ENCODE peak calls at places on chromosomes 5 and 9, in ten cellular contexts. One of them, this sample, is unnamed.

GRCh38 chr9:132046456-132046855 is 33.2 kb downstream of the MED27 start:
- DNase-seq in CD8-positive, alpha-beta T cell: no peak
- DNase-seq in IMR-90: peak; percentile 31
- DNase-seq in CD8-positive, alpha-beta memory T cell: no peak
- DNase-seq in GM23248: peak; percentile 26
- DNase-seq in mammary epithelial cell: no peak
- DNase-seq in activated T-helper 1 cell treated with Interleukin-2 at 50 U/mL for 16 hours: no peak
- DNase-seq in substantia nigra: no peak
- DNase-seq in EL: peak; percentile 42
- DNase-seq in HepG2: no peak
- DNase-seq in this sample: no peak

GRCh38 chr5:58060971-58061370 is 398.9 kb downstream of the PLK2 start:
- DNase-seq in HepG2: no peak
- DNase-seq in IMR-90: peak; percentile 78
- DNase-seq in CD8-positive, alpha-beta memory T cell: no peak
- DNase-seq in substantia nigra: no peak
- DNase-seq in EL: peak; percentile 48
- DNase-seq in mammary epithelial cell: no peak
- DNase-seq in activated T-helper 1 cell treated with Interleukin-2 at 50 U/mL for 16 hours: no peak
- DNase-seq in GM23248: peak; percentile 58
- DNase-seq in CD8-positive, alpha-beta T cell: no peak
- DNase-seq in this sample: no peak

GRCh38 chr5:40991168-40991980 is 79.8 kb downstream of the MROH2B start:
- DNase-seq in activated T-helper 1 cell treated with Interleukin-2 at 50 U/mL for 16 hours: no peak
- DNase-seq in HepG2: peak; percentile 94
- DNase-seq in EL: peak; percentile 60
- DNase-seq in CD8-positive, alpha-beta memory T cell: no peak
- DNase-seq in mammary epithelial cell: peak; percentile 32
- DNase-seq in GM23248: peak; percentile 2
- DNase-seq in IMR-90: peak; percentile 86
- DNase-seq in substantia nigra: peak; percentile 11
- DNase-seq in CD8-positive, alpha-beta T cell: no peak
- DNase-seq in this sample: peak; percentile 66

GRCh38 chr9:71680189-71680983 is 87.9 kb downstream of the CEMIP2 start:
- DNase-seq in activated T-helper 1 cell treated with Interleukin-2 at 50 U/mL for 16 hours: no peak
- DNase-seq in mammary epithelial cell: peak; percentile 64
- DNase-seq in substantia nigra: no peak
- DNase-seq in GM23248: peak; percentile 71
- DNase-seq in CD8-positive, alpha-beta T cell: no peak
- DNase-seq in IMR-90: peak; percentile 57
- DNase-seq in CD8-positive, alpha-beta memory T cell: no peak
- DNase-seq in HepG2: peak; percentile 90
- DNase-seq in EL: peak; percentile 91
- DNase-seq in this sample: no peak

GRCh38 chr9:84261082-84261746 is 79.3 kb downstream of the SLC28A3 start:
- DNase-seq in mammary epithelial cell: peak; percentile 55
- DNase-seq in IMR-90: peak; percentile 75
- DNase-seq in CD8-positive, alpha-beta T cell: peak; percentile 52
- DNase-seq in substantia nigra: peak; percentile 39
- DNase-seq in CD8-positive, alpha-beta memory T cell: peak; percentile 10
- DNase-seq in HepG2: peak; percentile 50
- DNase-seq in GM23248: peak; percentile 85
- DNase-seq in activated T-helper 1 cell treated with Interleukin-2 at 50 U/mL for 16 hours: peak; percentile 7
- DNase-seq in EL: peak; percentile 84
- DNase-seq in this sample: peak; percentile 96

GRCh38 chr5:35857004-35857345 is 284 bp downstream of the IL7R start:
- DNase-seq in IMR-90: no peak
- DNase-seq in CD8-positive, alpha-beta T cell: no peak
- DNase-seq in EL: peak; percentile 64
- DNase-seq in activated T-helper 1 cell treated with Interleukin-2 at 50 U/mL for 16 hours: no peak
- DNase-seq in CD8-positive, alpha-beta memory T cell: no peak
- DNase-seq in substantia nigra: no peak
- DNase-seq in GM23248: peak; percentile 46
- DNase-seq in HepG2: no peak
- DNase-seq in mammary epithelial cell: no peak
- DNase-seq in this sample: no peak

GRCh38 chr9:114282926-114283325 is 40.0 kb upstream of the ORM1 start:
- DNase-seq in GM23248: peak; percentile 83
- DNase-seq in EL: peak; percentile 92
- DNase-seq in CD8-positive, alpha-beta T cell: no peak
- DNase-seq in mammary epithelial cell: peak; percentile 64
- DNase-seq in activated T-helper 1 cell treated with Interleukin-2 at 50 U/mL for 16 hours: no peak
- DNase-seq in IMR-90: peak; percentile 93
- DNase-seq in CD8-positive, alpha-beta memory T cell: no peak
- DNase-seq in HepG2: no peak
- DNase-seq in substantia nigra: no peak
- DNase-seq in this sample: no peak

GRCh38 chr5:107589520-107590193 is 81.1 kb downstream of the EFNA5 start:
- DNase-seq in IMR-90: no peak
- DNase-seq in CD8-positive, alpha-beta T cell: no peak
- DNase-seq in EL: no peak
- DNase-seq in substantia nigra: no peak
- DNase-seq in activated T-helper 1 cell treated with Interleukin-2 at 50 U/mL for 16 hours: no peak
- DNase-seq in HepG2: no peak
- DNase-seq in CD8-positive, alpha-beta memory T cell: no peak
- DNase-seq in mammary epithelial cell: no peak
- DNase-seq in GM23248: no peak
- DNase-seq in this sample: no peak

GRCh38 chr9:3857673-3858072 is 331.9 kb upstream of the RFX3 start:
- DNase-seq in mammary epithelial cell: peak; percentile 86
- DNase-seq in activated T-helper 1 cell treated with Interleukin-2 at 50 U/mL for 16 hours: no peak
- DNase-seq in EL: peak; percentile 71
- DNase-seq in HepG2: no peak
- DNase-seq in GM23248: peak; percentile 89
- DNase-seq in CD8-positive, alpha-beta memory T cell: no peak
- DNase-seq in substantia nigra: no peak
- DNase-seq in CD8-positive, alpha-beta T cell: no peak
- DNase-seq in IMR-90: peak; percentile 77
- DNase-seq in this sample: no peak

GRCh38 chr5:29351170-29351569 is 1842.3 kb upstream of the CDH6 start:
- DNase-seq in substantia nigra: no peak
- DNase-seq in IMR-90: no peak
- DNase-seq in HepG2: no peak
- DNase-seq in EL: no peak
- DNase-seq in CD8-positive, alpha-beta T cell: no peak
- DNase-seq in activated T-helper 1 cell treated with Interleukin-2 at 50 U/mL for 16 hours: no peak
- DNase-seq in GM23248: no peak
- DNase-seq in CD8-positive, alpha-beta memory T cell: no peak
- DNase-seq in mammary epithelial cell: no peak
- DNase-seq in this sample: no peak

GRCh38 chr5:73374520-73375235 is 73.9 kb downstream of the FOXD1 start:
- DNase-seq in EL: peak; percentile 93
- DNase-seq in CD8-positive, alpha-beta T cell: no peak
- DNase-seq in CD8-positive, alpha-beta memory T cell: no peak
- DNase-seq in activated T-helper 1 cell treated with Interleukin-2 at 50 U/mL for 16 hours: no peak
- DNase-seq in IMR-90: peak; percentile 88
- DNase-seq in mammary epithelial cell: no peak
- DNase-seq in GM23248: peak; percentile 84
- DNase-seq in HepG2: no peak
- DNase-seq in substantia nigra: no peak
- DNase-seq in this sample: no peak

GRCh38 chr9:81980568-81980967 is 8.0 kb upstream of the SPATA31D1 start:
- DNase-seq in CD8-positive, alpha-beta memory T cell: no peak
- DNase-seq in mammary epithelial cell: no peak
- DNase-seq in substantia nigra: no peak
- DNase-seq in IMR-90: peak; percentile 6
- DNase-seq in HepG2: no peak
- DNase-seq in GM23248: peak; percentile 49
- DNase-seq in EL: no peak
- DNase-seq in CD8-positive, alpha-beta T cell: no peak
- DNase-seq in activated T-helper 1 cell treated with Interleukin-2 at 50 U/mL for 16 hours: no peak
- DNase-seq in this sample: no peak

GRCh38 chr9:18240213-18240612 is 233.7 kb upstream of the ADAMTSL1 start:
- DNase-seq in GM23248: no peak
- DNase-seq in HepG2: no peak
- DNase-seq in mammary epithelial cell: no peak
- DNase-seq in activated T-helper 1 cell treated with Interleukin-2 at 50 U/mL for 16 hours: no peak
- DNase-seq in EL: no peak
- DNase-seq in CD8-positive, alpha-beta memory T cell: no peak
- DNase-seq in IMR-90: no peak
- DNase-seq in CD8-positive, alpha-beta T cell: no peak
- DNase-seq in substantia nigra: no peak
- DNase-seq in this sample: no peak

GRCh38 chr5:160469156-160470144 is 47.8 kb downstream of the PTTG1 start:
- DNase-seq in substantia nigra: no peak
- DNase-seq in GM23248: no peak
- DNase-seq in activated T-helper 1 cell treated with Interleukin-2 at 50 U/mL for 16 hours: no peak
- DNase-seq in HepG2: no peak
- DNase-seq in IMR-90: no peak
- DNase-seq in CD8-positive, alpha-beta T cell: no peak
- DNase-seq in mammary epithelial cell: no peak
- DNase-seq in CD8-positive, alpha-beta memory T cell: no peak
- DNase-seq in EL: peak; percentile 45
- DNase-seq in this sample: no peak